ENCODE peak calls at places on chromosomes 13 and 19, in seven cellular contexts. A is IMR-90; H is T-helper 17 cell; U is stimulated activated naive CD8-positive, alpha-beta T cell treated with anti-CD3 and anti-CD28 coated beads, Interleukin-15, Interleukin-2, amounts not matched to agents 100 U/mL and 50 U/mL, for 24 hours; J is tibial artery; N is adrenal gland; P is transverse colon. W is an unnamed sample.

GRCh38 chr13:98173431-98173921 is 3.6 kb downstream of the RNF113B start:
- DNase-seq in A (peak), H (no peak), U (no peak), J (peak), N (peak), P (peak), W (no peak)

GRCh38 chr13:94674609-94675348 is 37.6 kb downstream of the SOX21 start:
- DNase-seq in A (peak), H (peak), U (peak), J (peak), N (peak), P (peak), W (peak)

GRCh38 chr19:13428352-13428751 is 77.9 kb downstream of the CACNA1A start:
- DNase-seq in A (peak), H (no peak), U (peak), J (no peak), N (no peak), P (no peak), W (peak)

GRCh38 chr13:28415994-28416411 is 78.9 kb downstream of the FLT1 start:
- DNase-seq in A (no peak), H (no peak), U (no peak), J (no peak), N (no peak), P (no peak), W (no peak)

GRCh38 chr13:114109646-114110045 is 22.8 kb downstream of the RASA3 start:
- DNase-seq in A (no peak), H (no peak), U (peak), J (peak), N (no peak), P (peak), W (no peak)

GRCh38 chr19:13557756-13558398 is 51.6 kb upstream of the CACNA1A start:
- DNase-seq in A (no peak), H (no peak), U (peak), J (no peak), N (no peak), P (peak), W (no peak)

GRCh38 chr13:36509369-36509768 is 77.1 kb downstream of the CCNA1 start:
- DNase-seq in A (no peak), H (no peak), U (no peak), J (no peak), N (no peak), P (no peak), W (no peak)

GRCh38 chr19:47377801-47378200 is 28.7 kb downstream of the DHX34 start:
- DNase-seq in A (no peak), H (no peak), U (no peak), J (no peak), N (no peak), P (no peak), W (peak)

GRCh38 chr19:7930765-7931164 is 4.8 kb upstream of the CTXN1 start:
- DNase-seq in A (no peak), H (no peak), U (no peak), J (no peak), N (no peak), P (no peak), W (no peak)

GRCh38 chr19:39927076-39927475 is 7.4 kb downstream of the FCGBP start:
- DNase-seq in A (no peak), H (no peak), U (no peak), J (no peak), N (no peak), P (no peak), W (no peak)

GRCh38 chr19:18253130-18253529 is 21.1 kb downstream of the IQCN start:
- DNase-seq in A (no peak), H (no peak), U (no peak), J (no peak), N (no peak), P (no peak), W (no peak)

GRCh38 chr13:97192166-97192565 is 30.0 kb upstream of the MBNL2 start:
- DNase-seq in A (no peak), H (no peak), U (no peak), J (no peak), N (no peak), P (no peak), W (no peak)

GRCh38 chr13:32530841-32531253 is 7.7 kb downstream of the N4BP2L2 start:
- DNase-seq in A (peak), H (no peak), U (no peak), J (no peak), N (peak), P (no peak), W (peak)

GRCh38 chr19:27770095-27770494 is 1442.9 kb downstream of the UQCRFS1 start:
- DNase-seq in A (no peak), H (no peak), U (no peak), J (no peak), N (no peak), P (no peak), W (no peak)

GRCh38 chr13:39567569-39567968 is 35.4 kb downstream of the LHFPL6 start:
- DNase-seq in A (no peak), H (no peak), U (no peak), J (no peak), N (no peak), P (no peak), W (no peak)

GRCh38 chr19:12833747-12834417 is 497 bp downstream of the RTBDN start:
- DNase-seq in A (no peak), H (peak), U (peak), J (no peak), N (no peak), P (peak), W (peak)

GRCh38 chr19:47511681-47512080 is 3.2 kb downstream of the NAPA start:
- DNase-seq in A (peak), H (no peak), U (no peak), J (no peak), N (no peak), P (no peak), W (no peak)

GRCh38 chr13:97883356-97883755 is 70.1 kb upstream of the IPO5 start:
- DNase-seq in A (peak), H (no peak), U (no peak), J (no peak), N (no peak), P (no peak), W (no peak)

GRCh38 chr13:103406967-103407366 is 340.8 kb upstream of the SLC10A2 start:
- DNase-seq in A (no peak), H (no peak), U (no peak), J (no peak), N (no peak), P (no peak), W (no peak)

GRCh38 chr19:45643024-45643926 is 4.1 kb upstream of the EML2 start:
- DNase-seq in A (peak), H (peak), U (peak), J (peak), N (peak), P (peak), W (peak)

GRCh38 chr19:6470173-6470572 is 6.1 kb downstream of the CRB3 start:
- DNase-seq in A (no peak), H (no peak), U (no peak), J (no peak), N (no peak), P (no peak), W (no peak)

GRCh38 chr19:974564-975257 is 9.4 kb upstream of the WDR18 start:
- DNase-seq in A (no peak), H (no peak), U (no peak), J (no peak), N (no peak), P (no peak), W (no peak)

GRCh38 chr19:10882108-10882457 is 10.7 kb downstream of the CARM1 start:
- DNase-seq in A (no peak), H (no peak), U (no peak), J (no peak), N (no peak), P (no peak), W (no peak)

GRCh38 chr13:49624207-49624606 is 4.1 kb upstream of the ARL11 start:
- DNase-seq in A (no peak), H (no peak), U (no peak), J (no peak), N (no peak), P (no peak), W (no peak)

GRCh38 chr13:110496281-110496680 is 65.2 kb downstream of the RAB20 start:
- DNase-seq in A (no peak), H (no peak), U (no peak), J (no peak), N (no peak), P (no peak), W (no peak)

GRCh38 chr19:6753178-6754031 is 13.8 kb downstream of the SH2D3A start:
- DNase-seq in A (peak), H (peak), U (peak), J (peak), N (peak), P (peak), W (peak)